ENCODE peak calls at places on chromosome 15, in four cellular contexts. Z is left ventricle myocardium inferior, Q is right atrium auricular region, H is hepatocyte. R is an unnamed sample. For H3K4me1 and H3K9me3, the result is how much of the 10 kb centered on the place peaks cover.

GRCh38 chr15:45448066-45448510 is 69.7 kb upstream of the GATM start:
- DNase-seq in Z (no peak), Q (no peak), H (no peak), R (no peak)

GRCh38 chr15:63971427-63971805 is 74.9 kb downstream of the DAPK2 start:
- DNase-seq in Z (no peak), Q (peak), H (no peak), R (no peak)

GRCh38 chr15:61794276-61794675 is 266.0 kb downstream of the VPS13C start:
- DNase-seq in Z (no peak), Q (no peak), H (no peak), R (no peak)

GRCh38 chr15:94840794-94841587 is 609.6 kb downstream of the MCTP2 start:
- DNase-seq in Z (no peak), Q (no peak), H (peak), R (peak)

GRCh38 chr15:22227411-22227810 is 147.1 kb downstream of the OR4M2 start:
- DNase-seq in Z (no peak), Q (no peak), H (no peak), R (no peak)

GRCh38 chr15:98421419-98422085 is 226.8 kb upstream of the IGF1R start:
- DNase-seq in Z (peak), Q (peak), H (peak), R (peak)

GRCh38 chr15:31327674-31328424 is 1.2 kb downstream of the KLF13 start:
- DNase-seq in Z (peak), Q (no peak), H (peak), R (peak)

GRCh38 chr15:72844067-72844466 is 60.5 kb upstream of the ADPGK start:
- DNase-seq in Z (no peak), Q (no peak), H (no peak), R (no peak)

GRCh38 chr15:31405200-31405929 is 78.7 kb downstream of the KLF13 start:
- DNase-seq in Z (no peak), Q (no peak), H (no peak), R (no peak)

GRCh38 chr15:38721549-38721948 is 156.9 kb upstream of the RASGRP1 start:
- DNase-seq in Z (no peak), Q (no peak), H (no peak), R (no peak)

GRCh38 chr15:74317820-74318375 is 49.5 kb downstream of the CYP11A1 start:
- DNase-seq in Z (peak), Q (peak), H (peak), R (peak)

GRCh38 chr15:60889006-60889405 is 340.1 kb downstream of the RORA start:
- DNase-seq in Z (no peak), Q (no peak), H (no peak), R (no peak)

GRCh38 chr15:39934415-39935044 is 615 bp downstream of the EIF2AK4 start:
- DNase-seq in Z (no peak), Q (no peak), H (no peak), R (no peak)

GRCh38 chr15:58221591-58222241 is 83.5 kb downstream of the AQP9 start:
- DNase-seq in Z (no peak), Q (no peak), H (no peak), R (no peak)

GRCh38 chr15:38398134-38398533 is 55.8 kb upstream of the FAM98B start:
- DNase-seq in Z (peak), Q (peak), H (no peak), R (peak)

GRCh38 chr15:80694624-80695098 is 449 bp upstream of the ABHD17C start:
- DNase-seq in Z (peak), Q (no peak), H (no peak), R (peak)

GRCh38 chr15:61115241-61115640 is 113.9 kb downstream of the RORA start:
- DNase-seq in Z (no peak), Q (no peak), H (no peak), R (no peak)

GRCh38 chr15:92653836-92654524 is 1.6 kb downstream of the FAM174B start:
- DNase-seq in Z (no peak), Q (no peak), H (peak), R (no peak)

GRCh38 chr15:50051811-50052419 is 67.1 kb downstream of the ATP8B4 start:
- DNase-seq in Z (no peak), Q (peak), H (peak), R (no peak)

GRCh38 chr15:35695002-35695401 is 149.0 kb upstream of the DPH6 start:
- DNase-seq in Z (no peak), Q (no peak), H (no peak), R (no peak)

GRCh38 chr15:35697549-35698299 is 151.8 kb upstream of the DPH6 start:
- DNase-seq in Z (no peak), Q (no peak), H (peak), R (no peak)

GRCh38 chr15:35698331-35698730 is 152.4 kb upstream of the DPH6 start:
- DNase-seq in Z (no peak), Q (no peak), H (no peak), R (no peak)

GRCh38 chr15:35698978-35699377 is 153.0 kb upstream of the DPH6 start:
- DNase-seq in Z (no peak), Q (no peak), H (no peak), R (no peak)

DNA sequence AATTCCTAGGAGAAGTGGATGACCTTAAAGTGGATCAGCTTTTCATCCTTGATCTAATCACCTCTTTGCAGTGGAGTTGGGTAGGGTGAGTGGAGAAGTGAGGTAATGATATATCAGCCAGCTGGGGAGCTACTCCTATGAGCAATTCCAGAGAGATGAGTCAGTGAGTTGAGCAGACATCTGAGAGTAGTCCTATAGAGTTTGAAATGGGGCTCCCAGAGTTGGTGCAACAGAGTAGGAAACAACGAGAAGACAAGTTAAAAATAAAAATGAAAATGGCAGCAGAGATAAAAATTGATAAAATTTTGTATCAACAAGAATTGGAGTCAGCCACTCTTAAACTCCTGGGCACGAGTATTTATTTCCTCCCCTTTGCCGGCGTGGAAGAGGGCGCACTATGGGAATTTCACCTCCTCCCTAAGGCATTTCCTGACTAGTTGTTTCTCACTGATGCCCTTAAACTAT is 150.8 kb upstream of the DPH6 start:
- DNase-seq in Z (no peak), Q (no peak), H (peak), R (no peak)
- H3K27ac ChIP-seq in Z (peak), Q (peak), H (peak), R (no peak)

DNA sequence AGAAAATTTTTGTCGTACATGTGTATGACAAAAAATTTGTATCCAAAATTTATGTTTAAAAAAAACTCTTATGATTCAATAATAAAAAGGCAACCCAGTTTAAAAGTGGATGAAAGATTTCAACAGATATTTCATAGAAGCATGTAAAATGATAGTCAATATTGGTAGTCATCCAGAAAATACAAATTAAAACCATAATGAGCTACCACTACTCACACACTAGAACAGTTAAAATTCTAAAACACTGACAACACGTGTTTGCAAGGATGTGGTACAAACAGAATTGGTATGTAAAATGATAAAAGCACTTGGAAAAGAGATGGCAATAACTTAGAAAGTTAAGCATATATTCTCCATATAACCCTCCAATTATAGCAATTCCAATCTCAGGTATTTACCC is 303.0 kb upstream of the NR2F2 start:
- DNase-seq in Z (no peak), Q (no peak), H (no peak), R (no peak)
- H3K4me1 ChIP-seq in Z (under half), Q (under half), H (under half), R (under half)

DNA sequence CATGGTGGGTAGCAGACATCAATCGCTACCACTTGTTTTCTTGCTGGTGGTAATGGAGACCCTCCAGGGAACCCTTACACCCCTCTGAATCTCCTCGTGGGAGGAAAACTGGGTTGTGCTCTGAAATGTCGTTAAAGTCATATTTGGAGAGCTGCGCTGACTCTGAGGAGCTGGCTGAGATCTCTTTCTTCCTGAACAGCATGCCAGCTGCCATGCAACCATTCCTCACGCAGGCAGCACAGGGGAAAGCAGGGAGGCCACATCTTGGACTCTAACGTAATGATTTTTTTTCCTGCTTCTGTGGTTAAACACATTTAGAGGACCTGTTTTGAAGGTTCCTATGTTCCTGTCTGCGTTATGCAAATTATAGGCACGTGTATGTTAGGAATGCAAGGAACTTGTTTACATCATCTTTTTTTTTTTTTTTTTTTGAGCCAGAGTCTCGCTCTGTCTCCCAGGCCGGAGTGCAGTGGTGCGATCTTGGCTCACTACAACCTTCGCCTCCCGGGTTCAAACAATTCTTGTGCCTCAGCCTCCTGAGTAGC is 156.8 kb downstream of the TJP1 start:
- DNase-seq in Z (no peak), Q (no peak), H (no peak), R (no peak)
- H3K9me3 ChIP-seq in Z (under half), Q (under half), H (under half), R (under half)

GRCh38 chr15:67943961-67944674 is 104.3 kb upstream of the RNU6-1 start:
- DNase-seq in Z (peak), Q (peak), H (no peak), R (peak)
- H3K27ac ChIP-seq in Z (peak), Q (peak), H (no peak), R (peak)

DNA sequence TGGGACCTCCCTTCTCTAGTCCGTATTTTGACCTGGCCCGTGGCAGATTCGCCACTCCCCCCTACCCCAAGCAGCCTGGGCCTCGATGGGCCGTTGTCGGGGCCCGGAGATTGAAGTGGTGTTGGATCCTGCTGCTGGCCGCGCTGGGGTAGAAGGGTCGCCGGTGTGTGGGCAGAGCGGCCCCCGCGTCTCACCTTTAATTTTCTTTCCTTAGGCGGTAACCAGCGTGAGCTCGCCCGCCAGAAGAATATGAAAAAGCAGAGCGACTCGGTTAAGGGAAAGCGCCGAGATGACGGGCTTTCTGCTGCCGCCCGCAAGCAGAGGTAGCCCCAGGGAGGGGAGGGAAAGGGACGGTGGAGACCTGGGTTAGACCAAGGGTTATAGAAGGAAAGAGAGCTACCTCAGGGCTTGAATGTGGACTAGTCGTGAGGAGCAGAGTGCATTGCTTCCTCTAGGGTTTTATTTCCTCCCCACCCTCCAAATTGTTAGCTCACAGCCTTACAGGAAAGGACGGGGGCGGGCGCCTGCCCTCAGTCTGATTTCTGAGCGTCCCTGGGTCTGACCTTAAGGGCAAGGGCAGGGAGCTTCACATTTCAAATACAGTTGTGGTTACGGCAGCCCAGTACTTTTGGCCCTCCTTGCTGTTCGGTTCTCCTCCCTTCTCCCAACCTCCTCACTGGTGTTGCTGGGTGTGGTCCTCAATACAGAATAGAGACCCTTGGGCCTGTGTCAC is 807 bp downstream of the SERF2 start:
- DNase-seq in Z (no peak), Q (no peak), H (peak), R (no peak)
- H3K4me1 ChIP-seq in Z (half or more), Q (half or more), H (under half), R (under half)

DNA sequence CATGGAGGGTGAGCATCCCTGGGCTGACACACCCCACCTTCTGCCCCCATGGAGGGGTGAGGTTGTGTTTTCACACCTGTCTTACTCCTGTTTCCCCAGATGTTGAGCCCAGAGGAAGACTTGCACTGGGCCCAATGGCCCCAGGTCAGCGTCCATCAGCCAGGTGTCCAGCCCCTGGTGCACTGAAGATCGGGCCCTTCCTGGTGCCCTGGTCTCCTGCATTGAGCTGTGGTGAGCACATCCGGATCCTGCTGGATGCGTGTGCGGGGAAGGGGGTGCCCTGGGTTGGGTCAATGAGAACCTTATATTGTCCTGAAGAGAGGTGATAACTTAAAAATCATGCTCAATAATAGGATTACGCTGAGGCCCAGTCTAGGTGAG is 227.3 kb downstream of the SNRPN start:
- DNase-seq in Z (peak), Q (peak), H (no peak), R (peak)
- H3K9me3 ChIP-seq in Z (half or more), Q (under half), H (under half), R (under half)

GRCh38 chr15:33242669-33243191 is 48.2 kb upstream of the FMN1 start:
- DNase-seq in Z (no peak), Q (no peak), H (no peak), R (no peak)
- H3K27ac ChIP-seq in Z (no peak), Q (no peak), H (peak), R (no peak)

GRCh38 chr15:52289629-52290081 is 5.9 kb downstream of the MYO5C start:
- DNase-seq in Z (no peak), Q (no peak), H (no peak), R (no peak)

GRCh38 chr15:52291204-52291603 is 4.4 kb downstream of the MYO5C start:
- DNase-seq in Z (no peak), Q (no peak), H (no peak), R (no peak)

GRCh38 chr15:52288986-52289385 is 6.6 kb downstream of the MYO5C start:
- DNase-seq in Z (no peak), Q (no peak), H (no peak), R (no peak)

GRCh38 chr15:52290329-52290728 is 5.3 kb downstream of the MYO5C start:
- DNase-seq in Z (no peak), Q (no peak), H (no peak), R (no peak)

DNA sequence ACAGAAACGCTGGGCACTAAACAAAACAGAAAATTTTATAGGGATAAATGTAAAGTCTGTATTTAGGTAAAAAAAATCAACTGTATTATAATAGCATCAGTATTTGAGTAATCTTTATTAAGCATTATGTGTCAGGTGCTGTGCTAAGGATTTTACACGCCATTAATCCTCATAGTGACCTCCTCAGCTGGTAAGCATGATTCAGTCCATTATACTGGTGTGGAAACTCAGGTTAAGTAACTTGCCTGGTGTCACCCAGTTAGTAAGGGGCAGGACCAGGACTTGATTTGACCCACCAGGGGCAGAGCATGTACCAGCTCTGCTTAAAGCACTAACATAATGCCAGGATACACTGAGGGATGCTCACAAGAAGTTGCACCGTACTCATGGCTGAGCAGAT is 4.8 kb downstream of the MYO5C start:
- DNase-seq in Z (no peak), Q (no peak), H (no peak), R (no peak)
- H3K4me1 ChIP-seq in Z (under half), Q (under half), H (under half), R (under half)

GRCh38 chr15:67821784-67822451 is 3.4 kb upstream of the SKOR1 start:
- DNase-seq in Z (no peak), Q (no peak), H (no peak), R (no peak)
- H3K9me3 ChIP-seq in Z (under half), Q (under half), H (under half), R (under half)